ENCODE peak calls at places on chromosomes 12 and 14, in four cellular contexts. H is mesenchymal stem cell, X is H1, D is IMR-90. Q is an unnamed sample.

GRCh38 chr12:112557954-112558630 is 139.3 kb downstream of the PTPN11 start:
- DNase-seq in D (no peak), H (no peak), X (no peak), Q (no peak)

GRCh38 chr12:96308881-96309280 is 91.4 kb downstream of the CDK17 start:
- DNase-seq in X (no peak), D (peak), H (peak), Q (no peak)

GRCh38 chr14:103232338-103232808 is 101.7 kb upstream of the EIF5 start:
- DNase-seq in D (no peak), X (no peak), H (no peak), Q (no peak)

GRCh38 chr12:69698769-69699540 is at the start of gene BEST3:
- DNase-seq in H (no peak), X (no peak), D (no peak), Q (no peak)

GRCh38 chr12:43858991-43859390 is 23.1 kb downstream of the TMEM117 start:
- DNase-seq in D (no peak), H (no peak), X (no peak), Q (no peak)

GRCh38 chr14:66979083-66979974 is 209.9 kb upstream of the GARIN2 start:
- DNase-seq in H (peak), D (no peak), X (no peak), Q (no peak)

GRCh38 chr12:91577586-91578539 is 395.2 kb upstream of the DCN start:
- DNase-seq in D (peak), X (no peak), H (peak), Q (peak)

GRCh38 chr14:53109028-53109687 is 44.0 kb downstream of the DDHD1 start:
- DNase-seq in X (no peak), H (peak), D (no peak), Q (no peak)

GRCh38 chr12:66960704-66961690 is 282.1 kb upstream of the GRIP1 start:
- DNase-seq in D (no peak), X (no peak), H (no peak), Q (peak)

GRCh38 chr12:12474931-12475485 is 87.7 kb downstream of the DUSP16 start:
- DNase-seq in D (peak), H (no peak), X (no peak), Q (no peak)

GRCh38 chr12:55728185-55728931 is 451 bp downstream of the CD63 start:
- DNase-seq in D (peak), H (peak), X (no peak), Q (peak)

GRCh38 chr14:55884819-55885218 is 233.4 kb upstream of the PELI2 start:
- DNase-seq in X (no peak), H (no peak), D (no peak), Q (no peak)

GRCh38 chr12:112970391-112970790 is 7.9 kb upstream of the OAS2 start:
- DNase-seq in H (no peak), D (no peak), X (no peak), Q (no peak)

DNA sequence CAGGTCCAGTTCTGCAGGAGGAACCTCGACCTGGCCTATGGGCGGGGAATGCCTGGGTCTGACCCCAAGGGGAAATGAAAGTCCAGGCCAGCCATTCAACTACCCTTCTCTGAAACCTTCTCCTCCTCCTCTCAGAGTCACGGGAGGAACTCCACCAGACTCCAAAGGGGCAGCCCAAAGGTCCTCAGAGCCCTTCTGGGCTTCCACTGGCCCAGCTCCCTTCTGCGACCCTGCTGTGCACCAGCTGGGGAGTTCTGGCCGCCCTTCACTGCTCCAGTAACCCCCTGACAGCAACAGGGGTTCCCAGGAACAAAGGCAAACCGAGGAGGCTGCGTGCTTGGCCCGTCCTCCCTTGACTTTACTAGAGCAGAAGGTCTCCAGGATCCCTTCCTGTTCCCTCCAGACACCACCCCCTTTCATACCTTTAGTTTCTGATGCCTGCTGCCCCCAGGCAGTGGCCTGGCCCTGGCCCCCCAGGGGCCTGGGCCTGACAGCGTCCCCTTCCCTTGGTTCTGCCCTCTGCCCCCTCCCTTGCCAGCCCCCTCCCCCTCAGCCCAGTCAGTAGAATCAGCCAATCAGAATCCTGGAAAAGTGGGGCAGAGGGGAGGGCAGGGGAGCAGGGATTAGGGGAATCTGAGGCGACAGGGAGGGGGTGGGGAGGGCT is 850 bp upstream of the ZNF385A start:
- DNase-seq in H (no peak), D (no peak), X (no peak), Q (peak)
- H2AK5ac ChIP-seq in H (no peak), D (peak), X (peak), Q (peak)

DNA sequence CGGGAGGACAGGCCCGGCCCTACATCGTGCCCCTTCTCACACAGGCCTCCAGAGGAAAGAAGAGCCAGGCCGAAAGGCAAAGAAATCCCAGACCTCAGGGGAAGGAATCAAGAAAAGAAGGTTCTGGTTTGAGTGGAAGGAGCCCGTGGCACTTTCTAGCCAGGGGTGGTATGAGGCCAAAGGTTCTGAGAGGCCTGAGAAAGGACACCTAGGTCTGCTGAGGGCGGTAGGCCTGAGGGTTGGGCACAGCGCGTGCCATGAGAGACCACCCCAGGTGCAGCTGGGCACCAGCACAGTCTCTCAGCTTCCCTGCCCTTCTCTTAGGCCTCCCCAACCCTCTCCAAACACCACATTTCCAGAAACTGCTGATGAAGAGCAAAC is 185.0 kb downstream of the ZFP36L1 start:
- DNase-seq in D (no peak), H (no peak), X (no peak), Q (no peak)
- H2AK5ac ChIP-seq in D (peak), H (no peak), X (no peak), Q (no peak)

DNA sequence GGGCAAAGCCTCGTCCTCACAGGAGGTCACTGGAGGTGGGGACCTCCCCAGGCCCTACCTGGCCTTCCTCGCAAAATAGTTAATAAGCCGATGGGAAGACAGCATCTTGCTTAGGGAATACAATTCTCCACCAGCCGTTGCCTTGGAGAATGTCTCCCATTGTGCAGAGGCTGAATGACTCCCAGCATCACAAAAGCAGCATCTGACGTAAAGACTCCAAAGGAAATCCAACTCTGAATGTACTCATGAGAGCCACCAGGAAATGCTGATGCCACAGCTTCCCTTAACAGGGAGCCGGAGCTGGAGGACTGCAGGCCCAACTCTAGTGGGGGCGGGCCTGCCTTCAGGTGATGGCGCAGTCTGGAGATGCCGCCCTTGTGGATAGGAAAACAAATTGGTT is 15.5 kb downstream of the CCDC63 start:
- DNase-seq in H (no peak), X (no peak), D (no peak), Q (no peak)
- H2AK5ac ChIP-seq in H (no peak), X (no peak), D (no peak), Q (no peak)

GRCh38 chr12:6180300-6181051 is 19.7 kb upstream of the CD9 start:
- DNase-seq in D (peak), H (peak), X (no peak), Q (no peak)
- H2AK5ac ChIP-seq in D (peak), H (no peak), X (no peak), Q (peak)

GRCh38 chr14:25113394-25113793 is 63.4 kb upstream of the STXBP6 start:
- DNase-seq in D (no peak), H (no peak), X (no peak), Q (no peak)

GRCh38 chr14:25110101-25110500 is 60.2 kb upstream of the STXBP6 start:
- DNase-seq in X (no peak), H (no peak), D (no peak), Q (no peak)

GRCh38 chr14:25103820-25104219 is 53.9 kb upstream of the STXBP6 start:
- DNase-seq in D (no peak), H (no peak), X (no peak), Q (no peak)

GRCh38 chr14:25111061-25111601 is 61.2 kb upstream of the STXBP6 start:
- DNase-seq in X (no peak), H (peak), D (peak), Q (peak)

DNA sequence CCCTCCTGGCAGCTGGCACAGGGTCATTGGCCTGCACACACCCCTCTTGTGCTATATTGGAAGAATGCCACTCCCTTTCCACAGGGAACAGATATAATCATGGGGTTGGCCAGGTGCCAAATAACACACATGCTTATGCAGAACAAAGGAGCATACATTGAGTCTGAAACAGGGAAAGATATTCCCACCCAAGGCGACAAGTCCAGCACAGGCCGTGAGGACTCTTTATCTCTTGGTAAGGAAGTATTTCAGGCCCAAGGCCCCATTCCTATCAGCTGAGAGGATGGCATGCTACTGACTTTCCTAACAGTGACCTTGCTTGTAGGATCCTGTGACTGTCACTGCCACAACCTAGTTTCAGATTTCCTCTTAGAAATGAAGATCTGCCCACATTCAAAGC is 59.0 kb upstream of the STXBP6 start:
- DNase-seq in H (no peak), D (no peak), X (no peak), Q (peak)
- H2AK5ac ChIP-seq in H (no peak), D (peak), X (no peak), Q (no peak)

GRCh38 chr12:124788936-124789555 is 74.6 kb downstream of the SCARB1 start:
- DNase-seq in D (no peak), H (no peak), X (no peak), Q (no peak)
- H2AK5ac ChIP-seq in D (no peak), H (no peak), X (no peak), Q (no peak)

DNA sequence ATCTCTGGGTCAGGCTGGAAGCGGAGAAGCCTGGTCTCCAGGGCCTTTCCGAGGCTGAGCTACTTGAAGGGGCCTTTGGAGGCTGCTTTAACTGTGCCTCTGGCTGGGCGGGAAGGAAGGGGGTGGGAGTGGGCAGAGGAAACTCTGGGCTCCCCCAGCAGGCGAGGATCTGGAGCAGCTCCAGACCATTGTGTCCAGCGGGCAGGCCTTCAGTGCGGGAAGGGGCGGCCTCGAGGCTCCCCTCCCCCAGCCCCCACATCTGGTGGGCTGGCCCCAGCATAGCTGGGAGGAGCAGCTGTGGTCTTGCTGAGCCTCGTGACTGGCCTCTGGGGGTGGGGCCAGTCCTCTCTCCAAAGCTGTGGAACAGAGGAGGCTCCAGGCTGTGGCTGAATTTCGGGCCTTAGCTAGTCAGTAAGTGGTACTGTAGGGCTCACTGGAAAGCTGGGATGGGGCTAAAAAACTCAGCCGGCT is 3.4 kb downstream of the TAMALIN start:
- DNase-seq in H (peak), D (peak), X (peak), Q (peak)
- H2AK5ac ChIP-seq in H (peak), D (peak), X (no peak), Q (no peak)

DNA sequence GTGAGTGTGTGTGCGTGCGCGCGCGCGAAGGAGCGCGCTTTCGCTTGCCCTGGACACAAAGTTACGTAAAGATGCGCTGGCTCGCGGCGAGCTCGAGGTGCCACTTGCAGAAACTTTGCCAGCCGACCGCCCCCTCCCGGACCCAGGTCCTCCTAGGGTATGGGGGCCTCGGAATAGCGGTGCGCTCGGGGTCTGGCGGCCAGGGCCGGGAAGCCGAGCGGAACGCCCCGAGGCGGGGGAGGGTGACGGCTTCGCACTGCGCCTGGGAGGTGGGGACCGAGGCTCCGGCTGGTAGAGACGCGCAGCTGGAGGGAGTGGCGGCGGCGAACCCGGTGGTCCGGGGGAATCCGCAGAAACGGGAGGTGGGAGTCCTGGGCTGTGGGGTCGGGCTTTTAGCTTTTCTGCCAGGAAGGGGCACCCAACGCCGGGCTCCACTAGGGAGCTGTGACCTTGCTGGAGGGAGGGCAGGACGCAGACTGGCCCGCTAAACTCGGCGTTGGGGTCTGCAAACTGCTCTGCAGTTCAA is 837 bp downstream of the RFX4 start:
- DNase-seq in X (no peak), D (peak), H (peak), Q (no peak)
- H2AK5ac ChIP-seq in X (no peak), D (no peak), H (no peak), Q (no peak)

DNA sequence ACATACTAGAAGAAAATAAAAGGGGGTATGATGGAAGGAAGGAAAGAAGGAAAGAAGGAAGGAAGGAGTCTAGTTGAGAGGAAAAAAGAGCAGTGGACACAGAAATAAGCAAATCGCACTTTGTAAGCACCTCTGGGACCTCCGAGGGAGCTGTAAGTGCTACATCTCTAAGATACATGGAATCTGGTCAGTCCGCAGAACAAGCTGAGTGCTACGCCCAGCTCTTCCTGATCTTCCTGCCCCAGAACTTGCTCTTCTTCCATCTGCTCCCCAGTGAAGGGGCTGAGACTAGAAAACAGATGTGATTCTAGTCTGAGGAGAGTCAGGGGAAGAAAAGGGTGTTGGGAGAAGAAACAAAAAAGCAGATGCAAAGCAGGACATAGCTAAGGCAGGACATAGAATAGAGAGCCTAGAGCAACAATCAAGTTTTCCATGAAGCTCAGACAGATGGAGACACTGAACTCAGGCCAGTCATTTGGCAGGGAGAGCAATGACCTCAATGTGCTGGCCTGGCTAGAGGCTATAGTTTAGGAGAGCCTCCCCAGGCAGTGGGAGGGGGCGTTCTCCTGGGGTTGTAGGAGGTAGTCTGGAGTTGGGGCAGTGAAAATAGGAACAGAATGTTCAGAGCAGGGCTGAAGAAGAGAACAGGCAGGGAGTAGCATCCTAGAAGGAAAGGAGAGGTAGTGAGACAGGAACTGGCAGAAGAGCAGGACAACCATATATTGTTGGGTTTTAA is 1.8 kb upstream of the MFAP5 start:
- DNase-seq in X (no peak), H (no peak), D (no peak), Q (no peak)
- H2AK5ac ChIP-seq in X (no peak), H (no peak), D (no peak), Q (no peak)

DNA sequence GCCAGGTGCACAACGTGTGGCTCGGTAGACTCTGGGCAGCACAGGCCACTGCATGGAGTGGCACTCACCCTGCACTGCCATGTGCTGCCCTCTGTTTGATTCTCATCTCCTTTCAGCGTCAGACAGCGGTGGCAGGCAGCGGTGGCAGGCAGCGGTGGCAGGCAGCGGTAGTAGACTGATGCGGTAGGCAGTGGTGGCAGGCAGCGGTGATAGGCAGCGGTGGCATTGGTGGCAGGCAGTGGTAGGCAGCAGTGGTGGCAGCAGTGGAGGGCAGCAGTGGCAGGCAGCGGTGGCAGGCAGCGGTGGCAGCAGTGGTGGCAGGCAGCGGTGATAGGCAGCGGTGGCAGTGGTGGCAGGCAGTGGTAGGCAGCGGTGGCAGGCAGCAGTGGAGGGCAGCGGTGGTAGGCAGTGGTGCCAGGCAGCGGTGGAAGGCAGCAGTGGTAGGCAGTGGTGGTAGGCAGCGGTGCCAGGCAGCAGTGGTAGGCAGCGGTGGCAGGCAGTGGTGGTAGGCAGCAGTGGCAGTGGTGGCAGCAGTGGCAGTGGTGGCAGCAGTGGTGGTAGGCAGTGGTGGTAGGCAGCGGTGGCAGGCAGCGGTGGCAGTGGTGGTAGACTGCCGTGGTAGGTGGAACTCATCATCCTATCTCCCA is 6.0 kb upstream of the MEG3 start:
- DNase-seq in H (no peak), X (no peak), D (no peak), Q (no peak)
- H2AK5ac ChIP-seq in H (no peak), X (no peak), D (no peak), Q (no peak)